ENCODE peak calls at places on chromosomes 3 and 15, in six cellular contexts. F, M, W, D, J and Y are unnamed samples.

GRCh38 chr3:185549651-185550111 is 2.7 kb downstream of the LIPH start:
- DNase-seq in F (no peak), M (no peak), W (no peak), D (no peak), J (no peak), Y (no peak)

GRCh38 chr3:88713233-88713691 is 394.2 kb upstream of the EPHA3 start:
- DNase-seq in F (no peak), M (no peak), W (no peak), D (no peak), J (no peak), Y (no peak)

GRCh38 chr3:184354121-184354728 is 7.2 kb downstream of the CLCN2 start:
- DNase-seq in F (no peak), M (peak), W (peak), D (peak), J (no peak), Y (no peak)

GRCh38 chr3:133277813-133278212 is 122.0 kb upstream of the BFSP2 start:
- DNase-seq in F (no peak), M (no peak), W (no peak), D (no peak), J (no peak), Y (no peak)

GRCh38 chr15:70539912-70540520 is 223.3 kb downstream of the UACA start:
- DNase-seq in F (no peak), M (no peak), W (no peak), D (no peak), J (no peak), Y (no peak)

GRCh38 chr15:74631935-74632560 is 16.4 kb downstream of the CLK3 start:
- DNase-seq in F (no peak), M (no peak), W (peak), D (peak), J (peak), Y (no peak)

GRCh38 chr3:963255-963654 is 129.6 kb upstream of the CNTN6 start:
- DNase-seq in F (no peak), M (no peak), W (no peak), D (no peak), J (no peak), Y (no peak)

GRCh38 chr15:73108676-73109075 is 56.4 kb downstream of the NEO1 start:
- DNase-seq in F (no peak), M (no peak), W (no peak), D (no peak), J (no peak), Y (no peak)

GRCh38 chr3:136186330-136186729 is 9.8 kb downstream of the MSL2 start:
- DNase-seq in F (no peak), M (no peak), W (no peak), D (peak), J (no peak), Y (no peak)

GRCh38 chr15:31014608-31014925 is 23.1 kb upstream of the MTMR10 start:
- DNase-seq in F (no peak), M (no peak), W (no peak), D (no peak), J (no peak), Y (no peak)

GRCh38 chr3:153252963-153253362 is 90.9 kb downstream of the RAP2B start:
- DNase-seq in F (no peak), M (no peak), W (no peak), D (no peak), J (no peak), Y (no peak)

GRCh38 chr3:66762888-66763287 is 235.2 kb upstream of the KBTBD8 start:
- DNase-seq in F (no peak), M (no peak), W (no peak), D (no peak), J (no peak), Y (no peak)

GRCh38 chr3:197878427-197878826 is 71.6 kb upstream of the RPL35A start:
- DNase-seq in F (no peak), M (no peak), W (no peak), D (peak), J (peak), Y (no peak)

GRCh38 chr15:101004986-101005747 is 86.0 kb downstream of the LRRK1 start:
- DNase-seq in F (no peak), M (no peak), W (no peak), D (no peak), J (no peak), Y (no peak)

GRCh38 chr15:53462631-53463030 is 296.8 kb downstream of the WDR72 start:
- DNase-seq in F (no peak), M (no peak), W (no peak), D (no peak), J (no peak), Y (no peak)

GRCh38 chr15:101207867-101208288 is 44.0 kb downstream of the CHSY1 start:
- DNase-seq in F (no peak), M (no peak), W (no peak), D (no peak), J (no peak), Y (no peak)

GRCh38 chr15:94255540-94255939 is 24.2 kb downstream of the MCTP2 start:
- DNase-seq in F (no peak), M (no peak), W (no peak), D (no peak), J (no peak), Y (no peak)

GRCh38 chr3:45489730-45490309 is 101.4 kb downstream of the LARS2 start:
- DNase-seq in F (no peak), M (no peak), W (no peak), D (no peak), J (no peak), Y (no peak)

GRCh38 chr3:123584284-123584987 is 417 bp downstream of the HACD2 start:
- DNase-seq in F (peak), M (no peak), W (peak), D (peak), J (no peak), Y (no peak)

GRCh38 chr15:69232144-69232543 is 66.6 kb upstream of the PAQR5 start:
- DNase-seq in F (no peak), M (no peak), W (no peak), D (no peak), J (no peak), Y (no peak)

GRCh38 chr3:52070724-52071621 is 14.6 kb upstream of the DUSP7 start:
- DNase-seq in F (no peak), M (no peak), W (no peak), D (no peak), J (no peak), Y (no peak)